ENCODE peak calls at places on chromosomes 12 and 14, in four cellular contexts. One of them, this sample, is unnamed.
A peak's percentile ranks its signal among the peaks of the same experiment; 100 is the strongest.

GRCh38 chr12:107339932-107340331 is 246.6 kb upstream of the CRY1 start:
- DNase-seq in heart left ventricle: no peak
- DNase-seq in tibial nerve: no peak
- DNase-seq in putamen: no peak
- DNase-seq in this sample: no peak

GRCh38 chr14:53347046-53347445 is 193.9 kb upstream of the DDHD1 start:
- DNase-seq in tibial nerve: no peak
- DNase-seq in putamen: no peak
- DNase-seq in heart left ventricle: no peak
- DNase-seq in this sample: no peak

GRCh38 chr12:50110762-50111416 is 1.1 kb upstream of the COX14 start:
- DNase-seq in tibial nerve: no peak
- DNase-seq in putamen: no peak
- DNase-seq in heart left ventricle: peak; percentile 79
- DNase-seq in this sample: peak; percentile 58

GRCh38 chr14:53955671-53956426 is 776 bp downstream of the BMP4 start:
- DNase-seq in tibial nerve: no peak
- DNase-seq in putamen: no peak
- DNase-seq in heart left ventricle: peak; percentile 73
- DNase-seq in this sample: no peak

GRCh38 chr14:36408388-36408787 is 88.0 kb upstream of the MBIP start:
- DNase-seq in putamen: no peak
- DNase-seq in heart left ventricle: no peak
- DNase-seq in tibial nerve: no peak
- DNase-seq in this sample: no peak

GRCh38 chr12:2851931-2852330 is 4.9 kb downstream of the TEX52 start:
- DNase-seq in heart left ventricle: no peak
- DNase-seq in tibial nerve: no peak
- DNase-seq in putamen: no peak
- DNase-seq in this sample: no peak

GRCh38 chr12:39619316-39619659 is 315 bp downstream of the ABCD2 start:
- DNase-seq in heart left ventricle: no peak
- DNase-seq in tibial nerve: no peak
- DNase-seq in putamen: no peak
- DNase-seq in this sample: no peak

GRCh38 chr14:104332634-104333270 is 194.4 kb downstream of the KIF26A start:
- DNase-seq in heart left ventricle: no peak
- DNase-seq in tibial nerve: peak; percentile 43
- DNase-seq in putamen: no peak
- DNase-seq in this sample: peak; percentile 14

GRCh38 chr14:90534091-90534837 is 137.4 kb downstream of the CALM1 start:
- DNase-seq in tibial nerve: no peak
- DNase-seq in heart left ventricle: peak; percentile 59
- DNase-seq in putamen: no peak
- DNase-seq in this sample: peak; percentile 80

GRCh38 chr12:3333583-3333982 is 157.4 kb upstream of the PRMT8 start:
- DNase-seq in tibial nerve: no peak
- DNase-seq in putamen: no peak
- DNase-seq in heart left ventricle: peak; percentile 42
- DNase-seq in this sample: no peak

GRCh38 chr14:94394594-94395305 is 6.3 kb upstream of the SERPINA1 start:
- DNase-seq in heart left ventricle: peak; percentile 50
- DNase-seq in putamen: peak; percentile 35
- DNase-seq in tibial nerve: peak; percentile 59
- DNase-seq in this sample: peak; percentile 33

GRCh38 chr12:109738878-109739665 is 25.4 kb downstream of the FAM222A start:
- DNase-seq in putamen: no peak
- DNase-seq in heart left ventricle: no peak
- DNase-seq in tibial nerve: no peak
- DNase-seq in this sample: no peak

GRCh38 chr12:339557-340195 is 49.4 kb downstream of the KDM5A start:
- DNase-seq in heart left ventricle: no peak
- DNase-seq in tibial nerve: no peak
- DNase-seq in putamen: no peak
- DNase-seq in this sample: no peak

GRCh38 chr14:100172811-100173210 is 13.4 kb upstream of the DEGS2 start:
- DNase-seq in tibial nerve: no peak
- DNase-seq in heart left ventricle: no peak
- DNase-seq in putamen: no peak
- DNase-seq in this sample: no peak

GRCh38 chr12:1252758-1253157 is 261.7 kb downstream of the ERC1 start:
- DNase-seq in tibial nerve: no peak
- DNase-seq in putamen: no peak
- DNase-seq in heart left ventricle: no peak
- DNase-seq in this sample: no peak

GRCh38 chr14:62670526-62670925 is 374.7 kb downstream of the KCNH5 start:
- DNase-seq in putamen: no peak
- DNase-seq in tibial nerve: no peak
- DNase-seq in heart left ventricle: no peak
- DNase-seq in this sample: no peak

GRCh38 chr12:38159092-38159551 is 157.5 kb upstream of the ALG10B start:
- DNase-seq in putamen: no peak
- DNase-seq in tibial nerve: no peak
- DNase-seq in heart left ventricle: no peak
- DNase-seq in this sample: no peak

GRCh38 chr14:91385227-91385626 is 32.4 kb downstream of the CCDC88C start:
- DNase-seq in tibial nerve: no peak
- DNase-seq in heart left ventricle: no peak
- DNase-seq in putamen: peak; percentile 80
- DNase-seq in this sample: no peak

GRCh38 chr12:106986135-106986534 is 811 bp downstream of the MTERF2 start:
- DNase-seq in tibial nerve: no peak
- DNase-seq in heart left ventricle: no peak
- DNase-seq in putamen: no peak
- DNase-seq in this sample: no peak

GRCh38 chr12:21523148-21523547 is 2.9 kb upstream of the SPX start:
- DNase-seq in tibial nerve: no peak
- DNase-seq in heart left ventricle: no peak
- DNase-seq in putamen: no peak
- DNase-seq in this sample: no peak

GRCh38 chr12:67426067-67426466 is 156.9 kb downstream of the CAND1 start:
- DNase-seq in putamen: no peak
- DNase-seq in heart left ventricle: no peak
- DNase-seq in tibial nerve: no peak
- DNase-seq in this sample: no peak

GRCh38 chr14:99181246-99181645 is 90.8 kb downstream of the BCL11B start:
- DNase-seq in heart left ventricle: no peak
- DNase-seq in tibial nerve: no peak
- DNase-seq in putamen: no peak
- DNase-seq in this sample: no peak

GRCh38 chr14:101839236-101839635 is 77.7 kb downstream of the PPP2R5C start:
- DNase-seq in heart left ventricle: no peak
- DNase-seq in putamen: no peak
- DNase-seq in tibial nerve: no peak
- DNase-seq in this sample: no peak

GRCh38 chr14:68890173-68890931 is 88.8 kb downstream of the ACTN1 start:
- DNase-seq in putamen: no peak
- DNase-seq in heart left ventricle: no peak
- DNase-seq in tibial nerve: no peak
- DNase-seq in this sample: no peak

GRCh38 chr14:85439696-85440328 is 90.1 kb upstream of the FLRT2 start:
- DNase-seq in tibial nerve: no peak
- DNase-seq in heart left ventricle: no peak
- DNase-seq in putamen: no peak
- DNase-seq in this sample: no peak

GRCh38 chr14:58776516-58776915 is 138.8 kb downstream of the DACT1 start:
- DNase-seq in heart left ventricle: no peak
- DNase-seq in tibial nerve: no peak
- DNase-seq in putamen: no peak
- DNase-seq in this sample: no peak

GRCh38 chr14:20757963-20758362 is 10.2 kb upstream of the EDDM3B start:
- DNase-seq in putamen: peak; percentile 27
- DNase-seq in heart left ventricle: peak; percentile 33
- DNase-seq in tibial nerve: peak; percentile 15
- DNase-seq in this sample: peak; percentile 32

GRCh38 chr12:119869720-119870119 is 7.4 kb downstream of the CIT start:
- DNase-seq in tibial nerve: no peak
- DNase-seq in heart left ventricle: no peak
- DNase-seq in putamen: no peak
- DNase-seq in this sample: no peak

GRCh38 chr12:108307006-108307405 is 32.1 kb downstream of the CMKLR1 start:
- DNase-seq in tibial nerve: no peak
- DNase-seq in putamen: no peak
- DNase-seq in heart left ventricle: no peak
- DNase-seq in this sample: no peak

GRCh38 chr14:90970167-90970600 is 90.3 kb downstream of the RPS6KA5 start:
- DNase-seq in putamen: no peak
- DNase-seq in heart left ventricle: no peak
- DNase-seq in tibial nerve: no peak
- DNase-seq in this sample: no peak

GRCh38 chr12:107610030-107610859 is 75.4 kb upstream of the PWP1 start:
- DNase-seq in heart left ventricle: no peak
- DNase-seq in putamen: no peak
- DNase-seq in tibial nerve: no peak
- DNase-seq in this sample: peak; percentile 37

GRCh38 chr14:35406811-35407630 is 2.5 kb upstream of the NFKBIA start:
- DNase-seq in tibial nerve: peak; percentile 52
- DNase-seq in heart left ventricle: no peak
- DNase-seq in putamen: peak; percentile 60
- DNase-seq in this sample: no peak

GRCh38 chr14:47536341-47536740 is 139.1 kb downstream of the MDGA2 start:
- DNase-seq in heart left ventricle: no peak
- DNase-seq in putamen: no peak
- DNase-seq in tibial nerve: no peak
- DNase-seq in this sample: no peak

GRCh38 chr12:122028165-122028591 is 6.5 kb downstream of the BCL7A start:
- DNase-seq in putamen: peak; percentile 23
- DNase-seq in tibial nerve: no peak
- DNase-seq in heart left ventricle: no peak
- DNase-seq in this sample: no peak

GRCh38 chr14:76964695-76965094 is 63.8 kb downstream of the IRF2BPL start:
- DNase-seq in tibial nerve: no peak
- DNase-seq in putamen: no peak
- DNase-seq in heart left ventricle: no peak
- DNase-seq in this sample: no peak

This sample was measured in testis.